ENCODE peak calls at places on chromosomes 6 and 20, in five cellular contexts. Q, T, B, U and V are unnamed samples.

GRCh38 chr6:43172127-43173007 is 1.3 kb downstream of the SRF start:
- DNase-seq in Q (peak; percentile 93), B (peak; percentile 27), T (peak; percentile 43), U (peak; percentile 40), V (peak; percentile 68)

GRCh38 chr6:35402136-35402855 is 49.8 kb upstream of the FANCE start:
- DNase-seq in Q (no peak), U (no peak), B (no peak), T (no peak), V (no peak)

GRCh38 chr20:61340157-61340556 is 88.1 kb downstream of the CDH4 start:
- DNase-seq in U (no peak), T (no peak), Q (peak; percentile 38), B (no peak), V (no peak)

GRCh38 chr20:58864346-58864745 is 11.8 kb downstream of the GNAS start:
- DNase-seq in B (no peak), T (no peak), U (no peak), Q (no peak), V (peak; percentile 20)

GRCh38 chr20:11350126-11351005 is 567.3 kb upstream of the BTBD3 start:
- DNase-seq in B (peak; percentile 80), T (no peak), U (peak; percentile 59), Q (no peak), V (no peak)

GRCh38 chr6:75377386-75377785 is 92.8 kb upstream of the TMEM30A start:
- DNase-seq in B (no peak), Q (no peak), U (no peak), T (no peak), V (no peak)

GRCh38 chr6:87391334-87391733 is 16.4 kb upstream of the CFAP206 start:
- DNase-seq in B (peak; percentile 29), T (peak; percentile 36), U (no peak), Q (no peak), V (peak; percentile 42)

GRCh38 chr6:44076366-44077200 is 50.7 kb downstream of the MRPL14 start:
- DNase-seq in B (no peak), T (no peak), Q (no peak), U (no peak), V (no peak)

GRCh38 chr6:113596907-113597583 is 260.1 kb upstream of the MARCKS start:
- DNase-seq in U (no peak), Q (no peak), T (no peak), B (peak; percentile 63), V (no peak)

GRCh38 chr6:146545608-146546007 is 2.0 kb downstream of the RAB32 start:
- DNase-seq in B (peak; percentile 84), Q (no peak), U (no peak), T (peak; percentile 13), V (no peak)

GRCh38 chr20:46123482-46124245 is 5.5 kb downstream of the CD40 start:
- DNase-seq in Q (peak; percentile 25), U (no peak), B (no peak), T (no peak), V (no peak)

GRCh38 chr20:52172392-52173047 is 19.1 kb downstream of the ZFP64 start:
- DNase-seq in U (no peak), T (no peak), Q (no peak), B (no peak), V (no peak)

GRCh38 chr6:137111296-137112066 is 62.0 kb downstream of the IL22RA2 start:
- DNase-seq in T (no peak), U (no peak), B (no peak), Q (no peak), V (no peak)

GRCh38 chr6:137417411-137417810 is 76.8 kb downstream of the OLIG3 start:
- DNase-seq in T (no peak), U (no peak), B (peak; percentile 4), Q (no peak), V (no peak)

GRCh38 chr6:159693894-159694545 is 979 bp upstream of the SOD2 start:
- DNase-seq in U (peak; percentile 58), B (peak; percentile 36), Q (no peak), T (peak; percentile 76), V (peak; percentile 41)

GRCh38 chr6:401239-401993 is 9.9 kb downstream of the IRF4 start:
- DNase-seq in U (no peak), B (no peak), Q (no peak), T (no peak), V (no peak)

GRCh38 chr6:131831392-131831791 is 23.6 kb downstream of the ENPP1 start:
- DNase-seq in U (peak; percentile 33), Q (no peak), B (peak; percentile 46), T (peak; percentile 46), V (no peak)

GRCh38 chr6:122008105-122009100 is 391.0 kb upstream of the HSF2 start:
- DNase-seq in B (peak; percentile 42), U (peak; percentile 20), T (no peak), Q (no peak), V (no peak)

GRCh38 chr6:115601064-115601463 is 459.6 kb downstream of the FRK start:
- DNase-seq in U (no peak), Q (no peak), B (no peak), T (no peak), V (no peak)

GRCh38 chr6:39388526-39389371 is 66.2 kb upstream of the KCNK16 start:
- DNase-seq in T (no peak), U (no peak), Q (no peak), B (no peak), V (no peak)

GRCh38 chr20:16350465-16350864 is 222.8 kb downstream of the KIF16B start:
- DNase-seq in B (peak; percentile 50), U (no peak), T (no peak), Q (no peak), V (no peak)

GRCh38 chr20:40019510-40019909 is 669.5 kb downstream of the MAFB start:
- DNase-seq in B (no peak), T (no peak), U (no peak), Q (no peak), V (no peak)

GRCh38 chr6:3063733-3064700 is 4.3 kb upstream of the RIPK1 start:
- DNase-seq in Q (peak; percentile 99), U (peak; percentile 94), B (peak; percentile 91), T (peak; percentile 21), V (peak; percentile 93)

GRCh38 chr6:45075246-45075645 is 252.9 kb upstream of the RUNX2 start:
- DNase-seq in T (peak; percentile 73), B (peak; percentile 94), Q (no peak), U (no peak), V (no peak)

GRCh38 chr20:44586986-44587980 is 4.9 kb downstream of the PKIG start:
- DNase-seq in Q (no peak), B (peak; percentile 50), U (no peak), T (peak; percentile 50), V (no peak)

GRCh38 chr20:44586289-44586911 is 4.0 kb downstream of the PKIG start:
- DNase-seq in U (no peak), Q (peak; percentile 84), B (no peak), T (peak; percentile 30), V (no peak)

GRCh38 chr20:44592366-44592765 is 10.0 kb downstream of the PKIG start:
- DNase-seq in B (no peak), Q (no peak), T (no peak), U (no peak), V (no peak)

GRCh38 chr20:44590980-44591778 is 8.8 kb downstream of the PKIG start:
- DNase-seq in U (no peak), T (no peak), Q (no peak), B (no peak), V (no peak)

DNA sequence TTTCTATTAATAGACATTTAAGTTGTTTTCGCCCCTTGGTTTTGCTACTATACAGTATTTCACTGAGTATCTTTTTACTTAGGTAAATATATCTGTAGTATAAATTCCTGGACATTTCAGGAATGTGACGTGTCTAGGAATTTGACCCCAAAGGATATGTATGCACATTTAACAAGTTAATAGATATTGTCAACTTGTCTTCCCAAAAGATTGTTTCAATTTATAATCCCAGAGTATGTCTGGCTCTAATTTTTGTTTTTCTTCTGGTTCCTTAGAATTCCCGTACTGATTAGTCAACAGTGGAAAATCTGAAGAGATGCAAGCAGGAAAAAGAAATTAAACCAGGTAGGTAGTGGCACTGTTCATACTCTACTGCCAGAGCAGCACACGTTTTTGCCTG is 7.1 kb downstream of the PKIG start:
- DNase-seq in B (no peak), T (peak; percentile 57), Q (no peak), U (no peak), V (no peak)
- TF ChIP-seq POLR2A in B (no peak), T (no peak), Q (no peak), U (no peak), V (no peak)

DNA sequence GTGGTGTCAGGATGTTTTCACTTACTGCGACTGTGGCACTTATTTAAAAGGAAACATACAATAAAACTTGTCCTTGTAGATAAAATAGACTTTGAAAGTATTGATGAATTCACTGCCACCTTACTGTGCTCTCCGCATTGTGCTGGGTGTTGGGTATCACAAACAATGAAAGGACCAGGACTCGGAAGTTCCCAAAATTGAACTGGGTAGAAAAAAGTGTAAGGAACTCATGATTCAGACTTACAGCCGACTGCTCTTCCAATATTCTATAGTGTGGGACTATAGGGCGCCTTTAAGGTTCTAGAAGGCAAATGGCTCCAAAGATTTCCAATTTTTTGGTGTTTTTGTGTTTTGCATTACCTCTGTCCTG is 32.0 kb upstream of the ID4 start:
- DNase-seq in T (no peak), U (no peak), B (peak; percentile 14), Q (no peak), V (no peak)
- TF ChIP-seq POLR2A in T (no peak), U (no peak), B (no peak), Q (no peak), V (no peak)

GRCh38 chr6:139519097-139519496 is 144.6 kb upstream of the CITED2 start:
- DNase-seq in T (no peak), B (no peak), U (no peak), Q (no peak), V (no peak)

GRCh38 chr6:139520321-139520768 is 145.9 kb upstream of the CITED2 start:
- DNase-seq in Q (no peak), B (no peak), T (no peak), U (no peak), V (peak; percentile 61)

GRCh38 chr6:139521338-139521737 is 146.9 kb upstream of the CITED2 start:
- DNase-seq in Q (no peak), B (no peak), U (no peak), T (no peak), V (no peak)

GRCh38 chr6:139519571-139520031 is 145.2 kb upstream of the CITED2 start:
- DNase-seq in B (peak; percentile 54), Q (no peak), U (no peak), T (no peak), V (no peak)

GRCh38 chr6:139518556-139519091 is 144.2 kb upstream of the CITED2 start:
- DNase-seq in T (no peak), U (no peak), Q (no peak), B (no peak), V (peak; percentile 95)
- TF ChIP-seq POLR2A in T (no peak), U (no peak), Q (no peak), B (no peak), V (no peak)

DNA sequence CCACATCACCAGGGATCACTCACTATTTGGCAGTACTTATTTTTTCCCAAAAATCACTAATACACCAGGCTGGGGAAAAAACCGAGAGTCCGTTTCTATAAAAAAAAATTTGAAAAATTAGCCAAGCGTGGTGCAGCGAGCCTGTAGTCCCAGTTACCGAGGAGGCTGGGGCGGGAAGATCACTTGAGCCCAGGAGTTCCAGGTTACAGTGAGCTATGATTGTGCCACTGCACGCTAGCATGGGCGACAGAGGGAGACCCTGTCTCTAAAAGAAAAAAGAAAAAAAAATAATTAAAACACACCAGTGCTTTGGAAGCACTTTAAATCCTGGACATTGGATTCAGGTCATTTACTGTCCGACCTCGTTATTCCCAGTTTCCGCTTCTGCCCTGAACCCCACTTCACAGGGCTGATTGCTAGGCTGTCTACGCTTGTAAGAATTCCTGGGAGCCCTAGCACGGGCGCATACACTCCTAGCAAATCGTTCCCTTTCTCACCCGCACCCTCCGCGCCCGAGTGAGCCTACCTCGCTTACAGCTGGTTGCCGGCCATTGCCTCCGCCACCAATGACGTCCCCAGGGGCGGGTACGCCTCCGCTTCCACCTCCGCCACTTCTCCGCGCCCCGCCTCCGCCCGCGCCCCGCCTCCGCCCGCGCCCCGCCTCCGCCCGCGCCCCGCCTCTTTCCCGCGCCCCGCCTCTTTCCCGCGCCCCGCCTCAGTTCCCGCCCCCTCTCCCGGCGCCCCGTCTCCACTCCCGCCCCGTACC is at the start of gene TPMT:
- DNase-seq in B (no peak), Q (peak; percentile 99), U (no peak), T (no peak), V (peak; percentile 51)
- TF ChIP-seq POLR2A in B (peak; percentile 88), Q (peak; percentile 76), U (no peak), T (peak; percentile 80), V (peak; percentile 61)